ENCODE peak calls at places on chromosomes 16 and 17, in six cellular contexts. D is A549; U is effector memory CD4-positive, alpha-beta T cell; Z is choroid plexus epithelial cell; I is lower lobe of right lung; M is WERI-Rb-1. Q is an unnamed sample.

GRCh38 chr17:77140878-77141767 is at the start of gene SEC14L1:
- DNase-seq in D (peak), U (no peak), Z (peak), I (peak), M (peak), Q (peak)

GRCh38 chr16:55465077-55465896 is 13.7 kb upstream of the MMP2 start:
- DNase-seq in D (peak), U (peak), Z (peak), I (peak), M (peak), Q (peak)

GRCh38 chr16:82750078-82750477 is 123.3 kb downstream of the CDH13 start:
- DNase-seq in D (no peak), U (no peak), Z (no peak), I (no peak), M (no peak), Q (no peak)

GRCh38 chr17:82900741-82901140 is 60.9 kb upstream of the ZNF750 start:
- DNase-seq in D (no peak), U (no peak), Z (peak), I (no peak), M (no peak), Q (peak)

GRCh38 chr16:38941-39892 is 14.2 kb downstream of the POLR3K start:
- DNase-seq in D (no peak), U (peak), Z (no peak), I (peak), M (no peak), Q (no peak)

GRCh38 chr17:2179615-2180295 is 123.8 kb downstream of the SMG6 start:
- DNase-seq in D (no peak), U (no peak), Z (peak), I (no peak), M (peak), Q (peak)

GRCh38 chr17:49456172-49456965 is 38.7 kb upstream of the NGFR start:
- DNase-seq in D (no peak), U (no peak), Z (peak), I (no peak), M (no peak), Q (peak)

GRCh38 chr17:54900457-54901229 is at the start of gene TOM1L1:
- DNase-seq in D (peak), U (no peak), Z (peak), I (peak), M (peak), Q (peak)

GRCh38 chr17:44977740-44978584 is 9.9 kb upstream of the C1QL1 start:
- DNase-seq in D (no peak), U (no peak), Z (no peak), I (no peak), M (peak), Q (no peak)

GRCh38 chr17:66930933-66931332 is 33.6 kb upstream of the CACNG4 start:
- DNase-seq in D (peak), U (no peak), Z (peak), I (no peak), M (no peak), Q (no peak)

GRCh38 chr17:50276588-50277356 is 2.5 kb downstream of the TMEM92 start:
- DNase-seq in D (peak), U (no peak), Z (no peak), I (no peak), M (no peak), Q (no peak)

GRCh38 chr16:11259288-11259621 is 3.3 kb upstream of the SOCS1 start:
- DNase-seq in D (no peak), U (no peak), Z (no peak), I (no peak), M (no peak), Q (no peak)

GRCh38 chr16:2884041-2884451 is 1.0 kb downstream of the FLYWCH2 start:
- DNase-seq in D (no peak), U (no peak), Z (no peak), I (peak), M (no peak), Q (peak)

GRCh38 chr17:35254107-35254802 is 11.4 kb downstream of the SLFN5 start:
- DNase-seq in D (peak), U (no peak), Z (peak), I (peak), M (no peak), Q (peak)

DNA sequence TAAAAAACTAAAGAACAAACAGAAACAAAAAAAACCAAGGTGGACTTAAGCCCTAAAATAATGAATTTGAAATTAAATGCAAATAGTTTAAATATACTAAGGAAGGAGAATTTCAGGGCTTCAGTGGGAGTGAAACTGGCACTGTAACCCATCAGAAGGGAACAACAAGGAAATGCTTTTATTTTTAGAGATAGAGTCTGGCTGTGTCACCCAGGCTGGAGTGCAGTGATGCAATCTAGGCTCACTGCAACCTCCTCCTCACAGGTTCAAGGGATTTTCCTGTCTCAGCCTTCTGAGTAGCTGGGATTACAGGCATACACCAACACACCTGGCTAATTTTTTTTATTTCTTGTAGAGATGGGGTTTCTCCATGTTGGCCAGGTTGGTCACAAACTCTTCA is 625.2 kb upstream of the CDH8 start:
- DNase-seq in D (no peak), U (no peak), Z (no peak), I (no peak), M (no peak), Q (no peak)
- H3K4me3 ChIP-seq in D (no peak), U (no peak), Z (no peak), I (no peak), M (no peak), Q (no peak)

GRCh38 chr17:7355053-7355452 is at the start of gene TMEM95:
- DNase-seq in D (no peak), U (no peak), Z (no peak), I (no peak), M (no peak), Q (no peak)
- H3K4me3 ChIP-seq in D (no peak), U (no peak), Z (no peak), I (peak), M (no peak), Q (no peak)

DNA sequence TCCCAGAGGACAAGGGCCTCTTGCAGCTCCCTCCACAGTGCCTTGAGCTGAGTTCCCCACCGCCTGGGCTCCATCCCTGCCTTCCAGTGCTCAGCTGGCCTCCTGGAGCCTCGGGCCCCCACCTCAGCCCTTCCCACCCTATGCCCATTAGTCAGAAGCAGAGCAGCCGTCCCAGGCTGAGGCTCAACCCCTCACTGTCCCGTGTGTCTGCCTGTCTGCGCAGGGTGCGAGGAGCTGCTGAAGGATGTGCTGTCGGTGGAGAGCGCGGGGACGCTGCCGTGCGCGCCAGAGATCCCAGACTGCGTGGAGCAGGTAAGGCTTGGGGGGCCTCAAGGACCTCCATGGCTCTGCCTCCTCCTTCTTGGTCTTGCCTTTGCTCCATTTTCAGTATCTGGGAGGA is 42.3 kb downstream of the RAB11FIP4 start:
- DNase-seq in D (no peak), U (no peak), Z (no peak), I (no peak), M (no peak), Q (no peak)
- H3K4me3 ChIP-seq in D (no peak), U (no peak), Z (no peak), I (no peak), M (no peak), Q (no peak)

GRCh38 chr17:60149691-60150582 is at the start of gene CA4:
- DNase-seq in D (no peak), U (no peak), Z (no peak), I (peak), M (peak), Q (no peak)
- H3K4me3 ChIP-seq in D (peak), U (peak), Z (no peak), I (peak), M (peak), Q (no peak)

GRCh38 chr17:81520021-81520894 is 7.7 kb upstream of the ACTG1 start:
- DNase-seq in D (no peak), U (no peak), Z (no peak), I (peak), M (no peak), Q (no peak)
- H3K4me3 ChIP-seq in D (peak), U (no peak), Z (no peak), I (peak), M (peak), Q (no peak)

DNA sequence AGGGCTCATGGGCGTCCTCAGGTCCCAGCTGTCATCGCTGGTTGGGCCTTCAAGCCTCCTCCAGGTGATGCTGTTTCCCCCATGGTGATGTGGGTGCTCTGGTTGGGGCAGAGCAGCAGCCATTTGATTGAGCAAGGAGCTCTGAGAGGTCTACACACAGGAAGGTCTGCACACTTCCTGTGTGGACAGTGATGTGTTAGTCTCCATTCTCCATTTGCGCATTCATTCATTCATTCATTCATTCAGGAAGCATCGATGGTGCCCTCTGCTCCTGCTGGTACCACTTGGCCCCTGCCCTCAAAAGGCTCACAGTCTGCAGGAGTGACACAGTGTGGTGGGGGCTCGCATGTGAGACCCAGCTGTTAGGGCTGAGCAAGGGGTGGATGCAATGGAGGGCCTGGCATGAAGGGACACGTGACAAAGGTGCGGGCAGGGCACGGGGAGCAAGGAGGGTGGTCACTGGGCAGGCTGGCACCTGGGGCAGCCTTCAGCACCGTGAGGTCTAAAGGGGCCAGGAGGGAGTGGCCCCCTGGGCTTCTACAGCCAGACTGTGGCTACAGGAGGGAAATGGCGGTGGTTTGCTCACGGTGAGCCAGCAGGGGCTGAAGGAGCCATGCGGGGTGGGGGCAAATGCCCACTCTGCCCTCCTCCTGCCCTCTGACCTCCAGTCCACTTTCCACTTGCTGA is 1.5 kb downstream of the ADGRG3 start:
- DNase-seq in D (no peak), U (no peak), Z (no peak), I (no peak), M (no peak), Q (no peak)
- H3K4me3 ChIP-seq in D (no peak), U (no peak), Z (no peak), I (no peak), M (no peak), Q (no peak)